ENCODE peak calls at places on chromosomes 16 and 17, in four cellular contexts. One of them, this sample, is unnamed.
A peak's percentile ranks its signal among the peaks of the same experiment; 100 is the strongest.

GRCh38 chr16:17369441-17369951 is 101.3 kb downstream of the XYLT1 start:
- DNase-seq in left lung: peak; percentile 80
- DNase-seq in effector memory CD4-positive, alpha-beta T cell: peak; percentile 62
- DNase-seq in CD8-positive, alpha-beta memory T cell: peak; percentile 89
- DNase-seq in this sample: no peak

GRCh38 chr16:47777191-47777590 is 316.1 kb downstream of the PHKB start:
- DNase-seq in CD8-positive, alpha-beta memory T cell: no peak
- DNase-seq in effector memory CD4-positive, alpha-beta T cell: no peak
- DNase-seq in left lung: no peak
- DNase-seq in this sample: no peak

GRCh38 chr17:71910002-71910401 is 210.8 kb upstream of the SOX9 start:
- DNase-seq in effector memory CD4-positive, alpha-beta T cell: no peak
- DNase-seq in left lung: no peak
- DNase-seq in CD8-positive, alpha-beta memory T cell: no peak
- DNase-seq in this sample: no peak

GRCh38 chr17:46915596-46915995 is 7.4 kb upstream of the GOSR2 start:
- DNase-seq in CD8-positive, alpha-beta memory T cell: no peak
- DNase-seq in left lung: no peak
- DNase-seq in effector memory CD4-positive, alpha-beta T cell: no peak
- DNase-seq in this sample: no peak

GRCh38 chr17:29561541-29562517 is 5.0 kb downstream of the ABHD15 start:
- DNase-seq in effector memory CD4-positive, alpha-beta T cell: no peak
- DNase-seq in left lung: no peak
- DNase-seq in CD8-positive, alpha-beta memory T cell: no peak
- DNase-seq in this sample: peak; percentile 39

GRCh38 chr17:20120835-20121234 is 111.7 kb downstream of the SPECC1 start:
- DNase-seq in left lung: no peak
- DNase-seq in CD8-positive, alpha-beta memory T cell: no peak
- DNase-seq in effector memory CD4-positive, alpha-beta T cell: no peak
- DNase-seq in this sample: no peak

GRCh38 chr16:88504489-88505404 is 51.7 kb downstream of the ZFPM1 start:
- DNase-seq in CD8-positive, alpha-beta memory T cell: no peak
- DNase-seq in effector memory CD4-positive, alpha-beta T cell: no peak
- DNase-seq in left lung: no peak
- DNase-seq in this sample: peak; percentile 88

GRCh38 chr17:76453431-76453743 is 435 bp upstream of the UBE2O start:
- DNase-seq in left lung: no peak
- DNase-seq in effector memory CD4-positive, alpha-beta T cell: no peak
- DNase-seq in CD8-positive, alpha-beta memory T cell: no peak
- DNase-seq in this sample: no peak

GRCh38 chr17:18314059-18314730 is 599 bp downstream of the TOP3A start:
- DNase-seq in left lung: peak; percentile 41
- DNase-seq in CD8-positive, alpha-beta memory T cell: no peak
- DNase-seq in effector memory CD4-positive, alpha-beta T cell: no peak
- DNase-seq in this sample: no peak

GRCh38 chr16:25413133-25413532 is 155.5 kb upstream of the ZKSCAN2 start:
- DNase-seq in CD8-positive, alpha-beta memory T cell: no peak
- DNase-seq in effector memory CD4-positive, alpha-beta T cell: no peak
- DNase-seq in left lung: no peak
- DNase-seq in this sample: no peak

GRCh38 chr17:6639651-6640535 is 618 bp downstream of the KIAA0753 start:
- DNase-seq in left lung: peak; percentile 87
- DNase-seq in CD8-positive, alpha-beta memory T cell: peak; percentile 51
- DNase-seq in effector memory CD4-positive, alpha-beta T cell: no peak
- DNase-seq in this sample: no peak

GRCh38 chr16:51150159-51150893 is 744 bp downstream of the SALL1 start:
- DNase-seq in effector memory CD4-positive, alpha-beta T cell: no peak
- DNase-seq in CD8-positive, alpha-beta memory T cell: no peak
- DNase-seq in left lung: peak; percentile 70
- DNase-seq in this sample: no peak

GRCh38 chr16:4376820-4377572 is 5.3 kb downstream of the VASN start:
- DNase-seq in CD8-positive, alpha-beta memory T cell: no peak
- DNase-seq in effector memory CD4-positive, alpha-beta T cell: no peak
- DNase-seq in left lung: no peak
- DNase-seq in this sample: no peak

GRCh38 chr17:78012428-78012827 is 53.9 kb downstream of the TNRC6C start:
- DNase-seq in left lung: no peak
- DNase-seq in effector memory CD4-positive, alpha-beta T cell: no peak
- DNase-seq in CD8-positive, alpha-beta memory T cell: no peak
- DNase-seq in this sample: no peak

GRCh38 chr16:16137110-16137509 is 86.2 kb downstream of the ABCC6 start:
- DNase-seq in effector memory CD4-positive, alpha-beta T cell: no peak
- DNase-seq in left lung: no peak
- DNase-seq in CD8-positive, alpha-beta memory T cell: no peak
- DNase-seq in this sample: no peak

GRCh38 chr16:74224828-74225227 is 71.8 kb upstream of the PSMD7 start:
- DNase-seq in effector memory CD4-positive, alpha-beta T cell: no peak
- DNase-seq in left lung: no peak
- DNase-seq in CD8-positive, alpha-beta memory T cell: no peak
- DNase-seq in this sample: no peak

GRCh38 chr16:47644166-47644565 is 183.0 kb downstream of the PHKB start:
- DNase-seq in left lung: no peak
- DNase-seq in CD8-positive, alpha-beta memory T cell: no peak
- DNase-seq in effector memory CD4-positive, alpha-beta T cell: no peak
- DNase-seq in this sample: no peak

GRCh38 chr17:35373532-35373983 is at the start of gene SLFN11:
- DNase-seq in left lung: peak; percentile 90
- DNase-seq in CD8-positive, alpha-beta memory T cell: peak; percentile 92
- DNase-seq in effector memory CD4-positive, alpha-beta T cell: peak; percentile 85
- DNase-seq in this sample: peak; percentile 52

GRCh38 chr17:45306623-45307022 is 10.2 kb downstream of the MAP3K14 start:
- DNase-seq in left lung: no peak
- DNase-seq in CD8-positive, alpha-beta memory T cell: no peak
- DNase-seq in effector memory CD4-positive, alpha-beta T cell: no peak
- DNase-seq in this sample: no peak

GRCh38 chr16:19382887-19383816 is 34.5 kb upstream of the TMC5 start:
- DNase-seq in effector memory CD4-positive, alpha-beta T cell: no peak
- DNase-seq in left lung: peak; percentile 89
- DNase-seq in CD8-positive, alpha-beta memory T cell: no peak
- DNase-seq in this sample: peak; percentile 79

GRCh38 chr16:2511128-2511785 is 2.5 kb upstream of the ATP6V0C start:
- DNase-seq in CD8-positive, alpha-beta memory T cell: no peak
- DNase-seq in left lung: peak; percentile 87
- DNase-seq in effector memory CD4-positive, alpha-beta T cell: no peak
- DNase-seq in this sample: peak; percentile 58

GRCh38 chr16:68005786-68006286 is 6.6 kb upstream of the DPEP2 start:
- DNase-seq in left lung: no peak
- DNase-seq in CD8-positive, alpha-beta memory T cell: peak; percentile 72
- DNase-seq in effector memory CD4-positive, alpha-beta T cell: no peak
- DNase-seq in this sample: no peak

GRCh38 chr17:59160203-59161025 is 4.9 kb downstream of the PRR11 start:
- DNase-seq in CD8-positive, alpha-beta memory T cell: no peak
- DNase-seq in left lung: no peak
- DNase-seq in effector memory CD4-positive, alpha-beta T cell: no peak
- DNase-seq in this sample: no peak

GRCh38 chr17:74072340-74072739 is 131.1 kb upstream of the RPL38 start:
- DNase-seq in left lung: no peak
- DNase-seq in CD8-positive, alpha-beta memory T cell: no peak
- DNase-seq in effector memory CD4-positive, alpha-beta T cell: no peak
- DNase-seq in this sample: no peak

GRCh38 chr17:1486802-1487695 is 5.4 kb downstream of the MYO1C start:
- DNase-seq in CD8-positive, alpha-beta memory T cell: peak; percentile 89
- DNase-seq in left lung: peak; percentile 92
- DNase-seq in effector memory CD4-positive, alpha-beta T cell: peak; percentile 71
- DNase-seq in this sample: peak; percentile 75
- H3K4me3 ChIP-seq in CD8-positive, alpha-beta memory T cell: peak overlapping the region; percentile 39
- H3K4me3 ChIP-seq in left lung: peak overlapping the region; percentile 82
- H3K4me3 ChIP-seq in effector memory CD4-positive, alpha-beta T cell: peak overlapping the region; percentile 52
- H3K4me3 ChIP-seq in this sample: peak overlapping the region; percentile 69

GRCh38 chr17:1002412-1002753 is 5.5 kb downstream of the TIMM22 start:
- DNase-seq in left lung: no peak
- DNase-seq in effector memory CD4-positive, alpha-beta T cell: no peak
- DNase-seq in CD8-positive, alpha-beta memory T cell: no peak
- DNase-seq in this sample: no peak

GRCh38 chr17:998111-998510 is 1.2 kb downstream of the TIMM22 start:
- DNase-seq in CD8-positive, alpha-beta memory T cell: no peak
- DNase-seq in left lung: no peak
- DNase-seq in effector memory CD4-positive, alpha-beta T cell: no peak
- DNase-seq in this sample: no peak

GRCh38 chr17:1001640-1002411 is 4.9 kb downstream of the TIMM22 start:
- DNase-seq in CD8-positive, alpha-beta memory T cell: no peak
- DNase-seq in effector memory CD4-positive, alpha-beta T cell: no peak
- DNase-seq in left lung: peak; percentile 65
- DNase-seq in this sample: peak; percentile 51

GRCh38 chr17:1002771-1003555 is 6.0 kb downstream of the TIMM22 start:
- DNase-seq in CD8-positive, alpha-beta memory T cell: no peak
- DNase-seq in effector memory CD4-positive, alpha-beta T cell: no peak
- DNase-seq in left lung: no peak
- DNase-seq in this sample: peak; percentile 6

GRCh38 chr17:1000597-1001490 is 3.9 kb downstream of the TIMM22 start:
- DNase-seq in CD8-positive, alpha-beta memory T cell: no peak
- DNase-seq in effector memory CD4-positive, alpha-beta T cell: no peak
- DNase-seq in left lung: peak; percentile 40
- DNase-seq in this sample: peak; percentile 45
- H3K27ac ChIP-seq in CD8-positive, alpha-beta memory T cell: no peak overlapping the region
- H3K27ac ChIP-seq in effector memory CD4-positive, alpha-beta T cell: no peak overlapping the region
- H3K27ac ChIP-seq in left lung: peak overlapping the region; percentile 44
- H3K27ac ChIP-seq in this sample: no peak overlapping the region

GRCh38 chr16:31360296-31360695 is 5.3 kb downstream of the ITGAX start:
- DNase-seq in CD8-positive, alpha-beta memory T cell: no peak
- DNase-seq in left lung: no peak
- DNase-seq in effector memory CD4-positive, alpha-beta T cell: no peak
- DNase-seq in this sample: no peak

GRCh38 chr16:31363721-31364120 is 8.7 kb downstream of the ITGAX start:
- DNase-seq in CD8-positive, alpha-beta memory T cell: no peak
- DNase-seq in left lung: no peak
- DNase-seq in effector memory CD4-positive, alpha-beta T cell: no peak
- DNase-seq in this sample: no peak

GRCh38 chr16:31365131-31365865 is 10.3 kb downstream of the ITGAX start:
- DNase-seq in left lung: no peak
- DNase-seq in effector memory CD4-positive, alpha-beta T cell: no peak
- DNase-seq in CD8-positive, alpha-beta memory T cell: no peak
- DNase-seq in this sample: no peak

GRCh38 chr16:31362476-31363405 is 7.8 kb downstream of the ITGAX start:
- DNase-seq in left lung: no peak
- DNase-seq in effector memory CD4-positive, alpha-beta T cell: no peak
- DNase-seq in CD8-positive, alpha-beta memory T cell: no peak
- DNase-seq in this sample: no peak

DNA sequence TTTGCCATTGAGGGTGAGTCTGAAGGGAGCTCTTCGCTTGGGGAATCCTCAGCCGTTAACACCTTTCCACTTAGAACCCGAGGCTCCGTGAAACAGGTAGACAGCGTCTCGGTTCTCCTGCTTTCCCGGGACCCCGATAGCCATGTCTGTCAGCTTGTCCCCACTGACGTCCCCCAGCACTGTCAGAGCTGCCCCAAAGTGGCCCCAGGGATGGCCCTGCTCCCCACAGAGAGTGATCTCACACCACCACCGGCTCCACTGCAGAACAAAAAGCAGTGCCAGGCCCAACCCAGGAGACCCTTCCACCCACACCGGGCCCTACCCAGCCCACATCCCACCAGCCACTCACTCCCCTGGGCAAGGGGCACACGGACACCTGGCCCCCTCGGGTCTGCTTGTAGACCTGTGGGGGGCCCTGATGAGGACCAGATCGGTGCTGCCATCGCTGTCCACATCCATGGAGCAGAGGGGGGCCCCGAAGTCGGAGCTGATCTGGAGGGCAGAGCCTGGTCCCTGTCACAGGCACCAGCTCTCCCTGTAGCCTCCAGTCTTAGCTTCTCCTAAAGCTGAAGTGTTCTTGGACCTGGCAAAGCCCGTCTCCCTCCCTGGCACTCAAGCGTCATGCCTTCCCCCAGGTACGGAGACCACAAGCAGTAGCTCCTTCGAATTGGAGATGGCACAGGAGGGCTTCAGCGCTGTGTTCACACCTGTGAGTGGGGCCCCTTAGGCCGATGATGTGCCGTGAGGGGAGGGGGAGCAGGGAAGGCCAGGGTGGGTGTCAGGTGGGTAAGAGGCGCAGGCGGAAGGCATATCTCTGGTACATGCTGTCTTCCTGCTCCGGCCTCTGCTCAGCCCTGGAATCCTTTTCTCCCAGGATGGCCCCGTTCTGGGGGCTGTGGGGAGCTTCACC is 6.5 kb downstream of the ITGAX start:
- DNase-seq in CD8-positive, alpha-beta memory T cell: no peak
- DNase-seq in left lung: no peak
- DNase-seq in effector memory CD4-positive, alpha-beta T cell: no peak
- DNase-seq in this sample: no peak
- H3K4me1 ChIP-seq in CD8-positive, alpha-beta memory T cell: peaks cover 8% of the 10 kb centered on the region
- H3K4me1 ChIP-seq in left lung: peaks cover 57% of the 10 kb centered on the region
- H3K4me1 ChIP-seq in effector memory CD4-positive, alpha-beta T cell: no peaks in the 10 kb centered on the region
- H3K4me1 ChIP-seq in this sample: no peaks in the 10 kb centered on the region

GRCh38 chr17:4594406-4595349 is 10.3 kb downstream of the SMTNL2 start:
- DNase-seq in effector memory CD4-positive, alpha-beta T cell: no peak
- DNase-seq in left lung: peak; percentile 85
- DNase-seq in CD8-positive, alpha-beta memory T cell: no peak
- DNase-seq in this sample: no peak
- H3K4me3 ChIP-seq in effector memory CD4-positive, alpha-beta T cell: no peak overlapping the region
- H3K4me3 ChIP-seq in left lung: no peak overlapping the region
- H3K4me3 ChIP-seq in CD8-positive, alpha-beta memory T cell: no peak overlapping the region
- H3K4me3 ChIP-seq in this sample: no peak overlapping the region

DNA sequence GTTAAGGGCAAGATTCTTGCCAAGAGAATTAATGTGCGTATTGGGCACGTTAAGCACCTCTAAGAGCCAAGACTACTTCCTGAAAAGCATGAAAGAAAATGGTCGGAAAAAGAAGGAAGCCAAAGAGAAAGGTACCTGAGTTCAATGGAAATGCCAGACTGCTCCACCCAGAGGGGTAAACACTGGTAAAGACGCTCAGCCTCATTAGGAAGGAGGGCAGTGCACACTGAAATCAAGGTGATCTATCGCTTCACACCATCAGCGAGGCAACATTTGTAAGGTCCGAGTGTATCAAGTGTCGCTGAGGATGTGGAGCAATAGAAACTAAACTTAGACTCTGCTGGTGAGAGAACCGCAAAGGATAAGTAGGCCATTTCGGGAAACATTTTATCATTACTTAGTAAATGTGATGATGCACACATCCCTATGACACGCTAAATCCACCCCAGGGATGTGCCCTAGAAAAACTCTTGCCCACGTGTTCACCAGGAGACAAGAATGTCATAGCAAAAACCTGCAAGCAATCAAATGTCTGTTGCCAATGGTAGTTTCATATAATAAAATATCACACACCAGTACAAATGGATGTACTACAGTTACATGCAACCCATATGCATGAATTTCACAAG is 23.5 kb downstream of the CNTROB start:
- DNase-seq in effector memory CD4-positive, alpha-beta T cell: no peak
- DNase-seq in CD8-positive, alpha-beta memory T cell: no peak
- DNase-seq in left lung: no peak
- DNase-seq in this sample: no peak
- H3K27ac ChIP-seq in effector memory CD4-positive, alpha-beta T cell: no peak overlapping the region
- H3K27ac ChIP-seq in CD8-positive, alpha-beta memory T cell: no peak overlapping the region
- H3K27ac ChIP-seq in left lung: peak overlapping the region; percentile 64
- H3K27ac ChIP-seq in this sample: no peak overlapping the region